ENCODE peak calls at places on chromosomes 4 and X, in five cellular contexts. H is transverse colon, X is GM12878, L is testis, O is HepG2. C is an unnamed sample.

GRCh38 chr4:139887962-139888735 is 222.5 kb downstream of the MGST2 start:
- DNase-seq in H (peak; percentile 16), X (peak; percentile 15), L (no peak), O (no peak), C (no peak)

GRCh38 chrX:40107291-40108083 is 9.7 kb upstream of the BCOR start:
- DNase-seq in H (peak; percentile 72), X (no peak), L (peak; percentile 52), O (no peak), C (peak; percentile 90)

GRCh38 chr4:8506373-8507250 is 66.0 kb downstream of the TRMT44 start:
- DNase-seq in H (peak; percentile 18), X (no peak), L (peak; percentile 69), O (no peak), C (no peak)

GRCh38 chr4:159273126-159273438 is 170.2 kb downstream of the RAPGEF2 start:
- DNase-seq in H (no peak), X (no peak), L (no peak), O (peak; percentile 67), C (peak; percentile 62)

GRCh38 chr4:100823066-100823992 is 305.5 kb upstream of the EMCN start:
- DNase-seq in H (no peak), X (peak; percentile 68), L (no peak), O (peak; percentile 82), C (no peak)

GRCh38 chr4:121072836-121073362 is 564 bp upstream of the NDNF start:
- DNase-seq in H (peak; percentile 23), X (no peak), L (peak; percentile 18), O (no peak), C (no peak)

GRCh38 chrX:331145-331771 is 12.7 kb upstream of the GTPBP6 start:
- DNase-seq in H (no peak), X (no peak), L (no peak), O (no peak), C (no peak)

GRCh38 chr4:8371251-8371995 is 69.1 kb downstream of the ACOX3 start:
- DNase-seq in H (no peak), X (no peak), L (no peak), O (no peak), C (no peak)

GRCh38 chrX:23332101-23332887 is 2.4 kb upstream of the PTCHD1 start:
- DNase-seq in H (peak; percentile 7), X (no peak), L (peak; percentile 14), O (no peak), C (no peak)

GRCh38 chr4:122784261-122784660 is 42.4 kb upstream of the FGF2 start:
- DNase-seq in H (no peak), X (no peak), L (no peak), O (no peak), C (no peak)

GRCh38 chrX:68936608-68937007 is 107.8 kb downstream of the EFNB1 start:
- DNase-seq in H (peak; percentile 6), X (no peak), L (no peak), O (no peak), C (no peak)

GRCh38 chrX:55907968-55908607 is 190.5 kb downstream of the RRAGB start:
- DNase-seq in H (peak; percentile 76), X (no peak), L (peak; percentile 68), O (no peak), C (peak; percentile 65)

GRCh38 chr4:105140684-105141490 is 5.8 kb upstream of the TET2 start:
- DNase-seq in H (peak; percentile 18), X (no peak), L (peak; percentile 33), O (peak; percentile 54), C (peak; percentile 58)

GRCh38 chr4:170675568-170676262 is 586.0 kb upstream of the AADAT start:
- DNase-seq in H (no peak), X (no peak), L (no peak), O (no peak), C (no peak)

GRCh38 chrX:7606253-7606652 is 236.7 kb upstream of the VCX start:
- DNase-seq in H (no peak), X (no peak), L (no peak), O (no peak), C (no peak)

GRCh38 chrX:73841337-73841736 is 278.3 kb downstream of the CHIC1 start:
- DNase-seq in H (no peak), X (no peak), L (no peak), O (no peak), C (no peak)

GRCh38 chr4:176653406-176654220 is 139.1 kb downstream of the VEGFC start:
- DNase-seq in H (no peak), X (no peak), L (no peak), O (no peak), C (no peak)

GRCh38 chrX:104253567-104254441 is 929 bp downstream of the ESX1 start:
- DNase-seq in H (no peak), X (no peak), L (peak; percentile 17), O (no peak), C (peak; percentile 0)

GRCh38 chrX:49190783-49191032 is 4.5 kb upstream of the PRICKLE3 start:
- DNase-seq in H (no peak), X (no peak), L (no peak), O (no peak), C (no peak)

GRCh38 chrX:49193542-49193964 is 6.4 kb downstream of the SYP start:
- DNase-seq in H (no peak), X (no peak), L (no peak), O (no peak), C (no peak)

GRCh38 chrX:49192722-49193328 is 6.7 kb upstream of the PRICKLE3 start:
- DNase-seq in H (no peak), X (no peak), L (peak; percentile 35), O (no peak), C (peak; percentile 60)

GRCh38 chrX:49188468-49189076 is 2.4 kb upstream of the PRICKLE3 start:
- DNase-seq in H (no peak), X (no peak), L (no peak), O (no peak), C (no peak)

DNA sequence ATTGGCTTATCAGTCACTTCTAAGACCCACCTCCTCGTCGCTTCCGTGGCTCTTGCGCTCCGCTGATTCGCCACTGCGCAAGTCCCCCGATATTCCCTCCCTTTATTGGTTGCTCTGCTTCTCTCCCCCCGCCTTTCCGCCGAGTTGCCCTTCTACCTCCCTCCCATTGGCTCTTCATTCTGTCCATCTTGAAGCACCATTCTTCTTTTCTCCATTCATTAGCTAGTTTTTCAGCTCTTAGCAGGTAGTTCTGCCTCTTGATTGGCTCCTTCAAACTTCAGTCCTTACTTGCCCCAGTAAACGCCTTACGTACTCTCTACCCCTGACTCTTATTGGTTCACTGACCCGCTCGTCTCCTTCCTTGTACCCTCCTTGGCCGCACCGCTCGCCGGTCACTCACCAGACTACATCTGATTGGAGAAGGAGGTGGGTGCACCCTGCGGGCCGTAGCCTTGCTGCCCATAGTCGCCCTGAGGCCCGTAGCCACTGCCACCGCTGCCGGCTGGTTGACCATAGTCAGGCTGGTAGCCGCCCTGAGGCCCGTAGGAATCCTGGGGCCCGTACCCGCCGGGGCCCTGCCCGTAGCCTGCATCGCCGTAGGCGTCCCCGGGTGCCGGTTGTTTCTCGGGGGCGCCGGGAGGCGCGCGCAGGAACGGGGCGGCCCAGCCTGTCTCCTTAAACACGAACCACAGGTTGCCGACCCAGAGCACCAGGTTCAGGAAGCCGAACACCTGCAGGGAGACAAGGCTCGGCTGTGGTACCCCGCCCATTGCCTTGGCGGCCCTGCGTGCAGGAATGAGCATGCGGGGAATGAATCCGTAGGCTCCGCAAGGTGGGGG is 5.1 kb upstream of the PRICKLE3 start:
- DNase-seq in H (peak; percentile 90), X (peak; percentile 99), L (peak; percentile 97), O (peak; percentile 98), C (peak; percentile 97)
- TF ChIP-seq POLR2A in H (peak; percentile 86), X (peak; percentile 86), L (no peak), O (peak; percentile 76), C (peak; percentile 75)

GRCh38 chr4:119897260-119897659 is 169.4 kb downstream of the MAD2L1 start:
- DNase-seq in H (no peak), X (no peak), L (no peak), O (no peak), C (no peak)
- TF ChIP-seq POLR2A in H (no peak), X (no peak), L (no peak), O (no peak), C (no peak)

DNA sequence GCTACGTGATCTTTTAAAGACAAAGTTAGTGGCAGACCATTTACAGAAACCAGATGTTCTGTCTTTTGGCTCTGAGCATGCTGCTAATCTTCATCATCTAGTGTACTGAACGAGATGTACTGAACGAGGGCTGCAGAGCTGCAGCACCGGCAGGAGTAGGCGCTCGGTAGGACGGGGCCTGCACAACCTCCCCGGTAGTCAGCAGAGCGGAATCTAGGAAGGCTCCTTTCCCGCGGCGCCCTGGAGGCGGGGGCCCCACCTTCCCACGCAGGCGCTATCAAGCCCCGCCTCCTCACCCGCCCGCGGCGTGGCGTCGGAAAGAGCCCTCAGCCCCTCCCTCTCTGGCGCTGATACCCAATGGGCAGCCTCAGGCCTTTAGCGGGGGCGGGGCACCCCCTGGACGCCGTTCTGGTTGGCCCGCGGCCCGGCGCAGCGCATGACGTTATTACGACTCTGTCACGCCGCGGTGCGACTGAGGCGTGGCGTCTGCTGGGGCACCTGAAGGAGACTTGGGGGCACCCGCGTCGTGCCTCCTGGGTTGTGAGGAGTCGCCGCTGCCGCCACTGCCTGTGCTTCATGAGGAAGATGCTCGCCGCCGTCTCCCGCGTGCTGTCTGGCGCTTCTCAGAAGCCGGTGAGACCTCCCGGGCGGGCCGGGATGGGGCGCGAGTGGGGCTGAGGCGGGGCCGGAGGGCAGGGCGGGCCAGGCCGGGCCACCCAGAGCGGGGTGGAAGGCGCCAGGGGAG is at the start of gene PDHA1:
- DNase-seq in H (peak; percentile 95), X (peak; percentile 68), L (peak; percentile 94), O (peak; percentile 81), C (peak; percentile 95)
- TF ChIP-seq POLR2A in H (peak; percentile 86), X (peak; percentile 76), L (no peak), O (peak; percentile 79), C (peak; percentile 86)

GRCh38 chrX:91435465-91435864 is 826 bp downstream of the PABPC5 start:
- DNase-seq in H (no peak), X (no peak), L (peak; percentile 22), O (no peak), C (no peak)

DNA sequence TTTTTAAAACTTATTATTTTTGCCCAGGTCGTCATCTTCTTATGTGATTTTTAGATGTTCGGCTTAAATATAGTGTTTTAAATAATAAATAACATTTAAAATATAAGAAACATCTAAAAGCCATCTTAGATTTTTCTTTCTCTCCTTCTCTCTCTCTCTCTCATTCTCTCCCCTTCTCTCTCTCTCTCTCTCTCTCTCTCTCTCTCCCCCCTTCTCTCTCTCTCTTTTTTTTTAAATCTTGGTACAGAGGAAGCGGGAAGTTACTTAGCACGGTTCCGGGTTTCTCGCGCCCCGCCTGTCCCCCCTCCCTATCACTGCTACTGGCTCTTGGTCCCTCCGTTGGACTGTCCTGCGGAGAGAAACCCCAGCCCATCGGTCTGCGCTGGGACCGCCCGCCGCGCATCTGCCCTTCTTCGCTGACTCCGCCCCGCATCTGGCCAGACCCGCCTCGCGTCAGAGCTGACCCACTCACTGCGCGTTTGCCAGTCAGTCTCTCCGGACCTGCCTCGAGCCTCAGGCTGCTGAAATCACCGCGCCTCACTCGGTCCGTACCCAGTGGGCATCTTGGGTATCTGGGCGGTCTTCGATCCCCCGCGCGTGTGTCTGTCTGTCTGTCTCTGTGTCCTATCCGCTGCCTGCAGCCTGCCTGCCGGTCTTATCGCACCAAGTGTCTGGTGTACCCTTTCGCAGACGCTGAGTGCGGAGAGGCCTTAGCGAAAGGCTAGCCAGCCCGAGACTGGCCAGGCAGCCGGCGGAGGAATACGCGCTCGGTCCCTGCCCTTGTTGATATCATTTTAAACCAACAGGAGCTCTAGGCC is at the start of gene PABPC5:
- DNase-seq in H (peak; percentile 57), X (no peak), L (peak; percentile 88), O (no peak), C (no peak)
- TF ChIP-seq POLR2A in H (peak; percentile 53), X (no peak), L (no peak), O (no peak), C (no peak)

GRCh38 chr4:74932832-74933561 is at the start of gene PARM1:
- DNase-seq in H (peak; percentile 97), X (no peak), L (peak; percentile 94), O (peak; percentile 59), C (peak; percentile 76)
- TF ChIP-seq POLR2A in H (peak; percentile 79), X (peak; percentile 87), L (peak; percentile 68), O (no peak), C (no peak)

C was measured in erythroblast.